ENCODE peak calls at places on chromosomes 3 and 15, in six cellular contexts. One of them, this sample, is unnamed.
A peak's percentile ranks its signal among the peaks of the same experiment; 100 is the strongest.

GRCh38 chr3:194756460-194757355 is 71.0 kb downstream of the FAM43A start:
- DNase-seq in AG10803: no peak
- DNase-seq in tibial nerve: no peak
- DNase-seq in uterus: peak; percentile 28
- DNase-seq in IMR-90: no peak
- DNase-seq in foreskin fibroblast: no peak
- DNase-seq in this sample: no peak

GRCh38 chr15:100191161-100191560 is 150.6 kb downstream of the ADAMTS17 start:
- DNase-seq in AG10803: no peak
- DNase-seq in tibial nerve: no peak
- DNase-seq in uterus: no peak
- DNase-seq in IMR-90: no peak
- DNase-seq in foreskin fibroblast: no peak
- DNase-seq in this sample: no peak

GRCh38 chr3:55000546-55000945 is 72.7 kb upstream of the LRTM1 start:
- DNase-seq in AG10803: peak; percentile 90
- DNase-seq in tibial nerve: no peak
- DNase-seq in uterus: no peak
- DNase-seq in IMR-90: peak; percentile 93
- DNase-seq in foreskin fibroblast: peak; percentile 93
- DNase-seq in this sample: peak; percentile 87

GRCh38 chr3:10475983-10476382 is 29.4 kb downstream of the ATP2B2 start:
- DNase-seq in AG10803: no peak
- DNase-seq in tibial nerve: no peak
- DNase-seq in uterus: no peak
- DNase-seq in IMR-90: no peak
- DNase-seq in foreskin fibroblast: no peak
- DNase-seq in this sample: no peak

GRCh38 chr15:42650208-42651066 is 75.0 kb downstream of the STARD9 start:
- DNase-seq in AG10803: peak; percentile 85
- DNase-seq in tibial nerve: peak; percentile 88
- DNase-seq in uterus: peak; percentile 61
- DNase-seq in IMR-90: peak; percentile 88
- DNase-seq in foreskin fibroblast: peak; percentile 93
- DNase-seq in this sample: peak; percentile 88

GRCh38 chr3:187669675-187670504 is at the start of gene SST:
- DNase-seq in AG10803: peak; percentile 37
- DNase-seq in tibial nerve: no peak
- DNase-seq in uterus: peak; percentile 21
- DNase-seq in IMR-90: peak; percentile 47
- DNase-seq in foreskin fibroblast: peak; percentile 80
- DNase-seq in this sample: peak; percentile 55

GRCh38 chr3:183870563-183870962 is 14.1 kb downstream of the PARL start:
- DNase-seq in AG10803: no peak
- DNase-seq in tibial nerve: no peak
- DNase-seq in uterus: no peak
- DNase-seq in IMR-90: no peak
- DNase-seq in foreskin fibroblast: no peak
- DNase-seq in this sample: no peak

GRCh38 chr3:46845860-46846623 is 17.2 kb downstream of the MYL3 start:
- DNase-seq in AG10803: peak; percentile 82
- DNase-seq in tibial nerve: peak; percentile 65
- DNase-seq in uterus: peak; percentile 87
- DNase-seq in IMR-90: peak; percentile 57
- DNase-seq in foreskin fibroblast: peak; percentile 90
- DNase-seq in this sample: peak; percentile 69

GRCh38 chr3:192940129-192940528 is 22.5 kb upstream of the MB21D2 start:
- DNase-seq in AG10803: no peak
- DNase-seq in tibial nerve: no peak
- DNase-seq in uterus: no peak
- DNase-seq in IMR-90: no peak
- DNase-seq in foreskin fibroblast: no peak
- DNase-seq in this sample: no peak

GRCh38 chr3:122984650-122985049 is 42.9 kb downstream of the SEMA5B start:
- DNase-seq in AG10803: no peak
- DNase-seq in tibial nerve: no peak
- DNase-seq in uterus: no peak
- DNase-seq in IMR-90: no peak
- DNase-seq in foreskin fibroblast: no peak
- DNase-seq in this sample: no peak

GRCh38 chr3:87674397-87675161 is 384.2 kb downstream of the CGGBP1 start:
- DNase-seq in AG10803: no peak
- DNase-seq in tibial nerve: no peak
- DNase-seq in uterus: no peak
- DNase-seq in IMR-90: no peak
- DNase-seq in foreskin fibroblast: no peak
- DNase-seq in this sample: no peak

GRCh38 chr3:12486916-12487315 is 2.6 kb downstream of the TSEN2 start:
- DNase-seq in AG10803: no peak
- DNase-seq in tibial nerve: no peak
- DNase-seq in uterus: no peak
- DNase-seq in IMR-90: no peak
- DNase-seq in foreskin fibroblast: no peak
- DNase-seq in this sample: no peak

GRCh38 chr3:169387751-169388696 is 275.5 kb downstream of the MECOM start:
- DNase-seq in AG10803: peak; percentile 1
- DNase-seq in tibial nerve: peak; percentile 74
- DNase-seq in uterus: peak; percentile 13
- DNase-seq in IMR-90: no peak
- DNase-seq in foreskin fibroblast: peak; percentile 3
- DNase-seq in this sample: peak; percentile 64

GRCh38 chr15:75025548-75026260 is 2.3 kb downstream of the PPCDC start:
- DNase-seq in AG10803: no peak
- DNase-seq in tibial nerve: no peak
- DNase-seq in uterus: no peak
- DNase-seq in IMR-90: no peak
- DNase-seq in foreskin fibroblast: no peak
- DNase-seq in this sample: no peak

GRCh38 chr3:108552267-108553159 is 36.7 kb downstream of the CIP2A start:
- DNase-seq in AG10803: peak; percentile 51
- DNase-seq in tibial nerve: peak; percentile 16
- DNase-seq in uterus: no peak
- DNase-seq in IMR-90: peak; percentile 56
- DNase-seq in foreskin fibroblast: peak; percentile 64
- DNase-seq in this sample: peak; percentile 74

GRCh38 chr3:50238549-50239026 is 2.6 kb downstream of the GNAI2 start:
- DNase-seq in AG10803: peak; percentile 61
- DNase-seq in tibial nerve: peak; percentile 72
- DNase-seq in uterus: peak; percentile 70
- DNase-seq in IMR-90: no peak
- DNase-seq in foreskin fibroblast: peak; percentile 67
- DNase-seq in this sample: peak; percentile 32

GRCh38 chr3:53588122-53588521 is 93.7 kb downstream of the CACNA1D start:
- DNase-seq in AG10803: no peak
- DNase-seq in tibial nerve: no peak
- DNase-seq in uterus: no peak
- DNase-seq in IMR-90: no peak
- DNase-seq in foreskin fibroblast: no peak
- DNase-seq in this sample: no peak

GRCh38 chr3:129118745-129119144 is 2.9 kb downstream of the RAB43 start:
- DNase-seq in AG10803: no peak
- DNase-seq in tibial nerve: no peak
- DNase-seq in uterus: no peak
- DNase-seq in IMR-90: no peak
- DNase-seq in foreskin fibroblast: no peak
- DNase-seq in this sample: no peak

GRCh38 chr3:37174532-37175126 is at the start of gene LRRFIP2:
- DNase-seq in AG10803: peak; percentile 85
- DNase-seq in tibial nerve: no peak
- DNase-seq in uterus: no peak
- DNase-seq in IMR-90: peak; percentile 82
- DNase-seq in foreskin fibroblast: peak; percentile 66
- DNase-seq in this sample: peak; percentile 56

GRCh38 chr3:84963137-84963536 is 4.3 kb downstream of the CADM2 start:
- DNase-seq in AG10803: no peak
- DNase-seq in tibial nerve: no peak
- DNase-seq in uterus: no peak
- DNase-seq in IMR-90: no peak
- DNase-seq in foreskin fibroblast: no peak
- DNase-seq in this sample: no peak

GRCh38 chr3:84967767-84968581 is 9.2 kb downstream of the CADM2 start:
- DNase-seq in AG10803: peak; percentile 0
- DNase-seq in tibial nerve: no peak
- DNase-seq in uterus: no peak
- DNase-seq in IMR-90: no peak
- DNase-seq in foreskin fibroblast: no peak
- DNase-seq in this sample: no peak

GRCh38 chr3:84961492-84962255 is 2.9 kb downstream of the CADM2 start:
- DNase-seq in AG10803: no peak
- DNase-seq in tibial nerve: no peak
- DNase-seq in uterus: no peak
- DNase-seq in IMR-90: no peak
- DNase-seq in foreskin fibroblast: peak; percentile 4
- DNase-seq in this sample: no peak

GRCh38 chr3:84962460-84962859 is 3.7 kb downstream of the CADM2 start:
- DNase-seq in AG10803: no peak
- DNase-seq in tibial nerve: no peak
- DNase-seq in uterus: no peak
- DNase-seq in IMR-90: no peak
- DNase-seq in foreskin fibroblast: no peak
- DNase-seq in this sample: no peak

DNA sequence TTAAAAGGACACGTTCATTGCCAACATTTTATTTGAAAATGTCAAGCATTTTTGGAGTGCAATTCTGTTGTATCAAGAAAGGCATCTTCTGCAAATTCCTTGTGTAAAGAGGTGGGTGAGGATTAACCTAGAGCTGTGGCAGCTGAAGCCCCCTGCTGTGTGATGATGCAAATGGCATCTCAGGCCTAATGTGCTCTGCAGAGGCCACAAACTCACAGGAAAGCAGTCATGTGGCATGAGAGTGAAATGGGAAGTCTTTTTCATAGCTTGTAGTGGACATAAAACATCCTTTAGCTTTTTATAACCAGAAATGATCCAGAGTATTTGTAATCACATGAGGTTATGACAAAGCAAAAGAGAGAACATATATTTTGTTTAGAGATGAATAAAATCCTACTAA is 6.4 kb downstream of the CADM2 start:
- DNase-seq in AG10803: no peak
- DNase-seq in tibial nerve: no peak
- DNase-seq in uterus: no peak
- DNase-seq in IMR-90: no peak
- DNase-seq in foreskin fibroblast: no peak
- DNase-seq in this sample: no peak
- TF ChIP-seq CTCF in AG10803: no peak
- TF ChIP-seq CTCF in tibial nerve: no peak
- TF ChIP-seq CTCF in uterus: no peak
- TF ChIP-seq CTCF in IMR-90: no peak
- TF ChIP-seq CTCF in foreskin fibroblast: no peak
- TF ChIP-seq CTCF in this sample: no peak

DNA sequence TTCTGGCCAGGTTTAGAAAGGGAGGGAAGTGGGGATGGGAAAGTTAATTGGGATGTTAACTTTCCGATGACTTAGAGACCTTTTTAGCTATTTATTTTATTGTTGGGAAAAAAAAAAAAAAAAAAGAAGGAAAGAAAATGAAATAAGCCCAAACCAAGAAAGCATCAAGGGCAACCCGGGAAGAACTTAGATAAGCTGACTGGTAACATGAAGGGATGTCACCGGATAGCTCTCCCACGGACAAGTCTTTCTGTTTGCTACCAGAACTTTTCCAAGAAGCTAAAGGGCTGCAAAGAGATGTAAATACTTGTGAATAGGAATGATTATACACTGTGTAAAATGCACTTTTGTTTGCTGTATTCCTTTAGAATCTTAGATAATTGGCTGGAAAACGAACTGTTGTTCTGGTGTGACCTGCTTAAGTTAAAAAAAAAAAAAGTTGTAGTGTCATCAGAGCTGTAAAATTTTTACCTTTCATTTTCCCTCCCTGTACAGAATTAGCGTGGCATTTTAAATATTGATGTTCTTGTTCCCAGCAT is 2.8 kb downstream of the FOXB1 start:
- DNase-seq in AG10803: no peak
- DNase-seq in tibial nerve: no peak
- DNase-seq in uterus: no peak
- DNase-seq in IMR-90: no peak
- DNase-seq in foreskin fibroblast: no peak
- DNase-seq in this sample: no peak
- H3K4me3 ChIP-seq in AG10803: peak overlapping the region; percentile 31
- H3K4me3 ChIP-seq in tibial nerve: peak overlapping the region; percentile 50
- H3K4me3 ChIP-seq in uterus: no peak overlapping the region
- H3K4me3 ChIP-seq in IMR-90: peak overlapping the region; percentile 50
- H3K4me3 ChIP-seq in foreskin fibroblast: peak overlapping the region; percentile 49
- H3K4me3 ChIP-seq in this sample: peak overlapping the region; percentile 43

GRCh38 chr15:31301687-31301990 is 25.0 kb upstream of the KLF13 start:
- DNase-seq in AG10803: no peak
- DNase-seq in tibial nerve: no peak
- DNase-seq in uterus: no peak
- DNase-seq in IMR-90: no peak
- DNase-seq in foreskin fibroblast: no peak
- DNase-seq in this sample: no peak

GRCh38 chr15:31303434-31304073 is 23.1 kb upstream of the KLF13 start:
- DNase-seq in AG10803: peak; percentile 9
- DNase-seq in tibial nerve: no peak
- DNase-seq in uterus: no peak
- DNase-seq in IMR-90: no peak
- DNase-seq in foreskin fibroblast: peak; percentile 11
- DNase-seq in this sample: peak; percentile 33

GRCh38 chr15:31302029-31302657 is 24.5 kb upstream of the KLF13 start:
- DNase-seq in AG10803: no peak
- DNase-seq in tibial nerve: no peak
- DNase-seq in uterus: no peak
- DNase-seq in IMR-90: no peak
- DNase-seq in foreskin fibroblast: no peak
- DNase-seq in this sample: no peak

GRCh38 chr15:31304074-31304648 is 22.5 kb upstream of the KLF13 start:
- DNase-seq in AG10803: no peak
- DNase-seq in tibial nerve: no peak
- DNase-seq in uterus: no peak
- DNase-seq in IMR-90: no peak
- DNase-seq in foreskin fibroblast: no peak
- DNase-seq in this sample: no peak

DNA sequence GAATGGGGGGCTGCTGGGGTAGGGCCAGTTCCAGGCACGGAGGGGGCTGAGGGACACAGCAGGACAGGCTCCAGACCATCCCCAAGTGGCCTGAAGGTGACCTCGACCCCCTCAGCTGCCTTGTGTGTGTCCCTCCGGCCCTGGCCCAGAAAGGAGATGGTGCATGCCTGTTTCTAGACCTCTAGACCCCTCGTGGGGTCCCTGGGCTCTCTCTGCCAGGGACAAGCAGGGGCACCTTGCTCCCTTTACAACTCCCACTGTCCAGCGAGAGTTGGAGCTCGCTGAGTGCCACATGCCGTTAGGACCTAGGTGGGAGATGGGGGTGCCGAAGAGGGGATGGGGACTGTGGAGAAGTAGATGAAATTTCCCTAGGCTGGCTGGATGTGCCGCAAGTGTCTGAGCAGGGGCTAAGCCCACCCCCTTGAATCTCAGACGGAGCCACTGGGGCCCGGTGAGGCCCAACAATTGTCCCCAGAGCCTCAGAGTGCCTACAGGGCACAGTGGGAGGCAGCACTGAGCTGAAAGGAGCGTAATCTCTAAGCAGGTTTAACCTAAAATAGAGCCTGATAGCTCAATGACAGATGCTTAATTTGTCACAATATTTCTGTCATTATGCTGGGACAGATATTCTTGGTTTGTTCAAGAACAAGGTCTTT is 23.7 kb upstream of the KLF13 start:
- DNase-seq in AG10803: no peak
- DNase-seq in tibial nerve: no peak
- DNase-seq in uterus: no peak
- DNase-seq in IMR-90: no peak
- DNase-seq in foreskin fibroblast: no peak
- DNase-seq in this sample: no peak
- TF ChIP-seq CTCF in AG10803: peak; percentile 19
- TF ChIP-seq CTCF in tibial nerve: no peak
- TF ChIP-seq CTCF in uterus: no peak
- TF ChIP-seq CTCF in IMR-90: no peak
- TF ChIP-seq CTCF in foreskin fibroblast: no peak
- TF ChIP-seq CTCF in this sample: no peak

GRCh38 chr15:69032006-69032405 is 17.5 kb downstream of the NOX5 start:
- DNase-seq in AG10803: no peak
- DNase-seq in tibial nerve: no peak
- DNase-seq in uterus: no peak
- DNase-seq in IMR-90: no peak
- DNase-seq in foreskin fibroblast: peak; percentile 12
- DNase-seq in this sample: no peak
- H3K4me3 ChIP-seq in AG10803: peak overlapping the region; percentile 49
- H3K4me3 ChIP-seq in tibial nerve: peak overlapping the region; percentile 34
- H3K4me3 ChIP-seq in uterus: no peak overlapping the region
- H3K4me3 ChIP-seq in IMR-90: no peak overlapping the region
- H3K4me3 ChIP-seq in foreskin fibroblast: peak overlapping the region; percentile 34
- H3K4me3 ChIP-seq in this sample: peak overlapping the region; percentile 25

This sample was measured in cardiac fibroblast.